ENCODE peak calls at places on chromosomes 3 and 15, in eight cellular contexts. One of them, this sample, is unnamed.

GRCh38 chr3:159854500-159855124 is 134.0 kb upstream of the IL12A start:
- DNase-seq in brain microvascular endothelial cell: peak; percentile 93
- DNase-seq in CD8-positive, alpha-beta T cell: no peak
- DNase-seq in left lung: no peak
- DNase-seq in SJSA1: peak; percentile 90
- DNase-seq in H1: no peak
- DNase-seq in IMR-90: peak; percentile 97
- DNase-seq in HL-60: no peak
- DNase-seq in this sample: no peak

GRCh38 chr3:53650424-53650823 is 156.0 kb downstream of the CACNA1D start:
- DNase-seq in brain microvascular endothelial cell: no peak
- DNase-seq in CD8-positive, alpha-beta T cell: no peak
- DNase-seq in left lung: no peak
- DNase-seq in SJSA1: no peak
- DNase-seq in H1: no peak
- DNase-seq in IMR-90: no peak
- DNase-seq in HL-60: no peak
- DNase-seq in this sample: no peak

GRCh38 chr3:192727032-192727847 is at the start of gene FGF12:
- DNase-seq in brain microvascular endothelial cell: peak; percentile 4
- DNase-seq in CD8-positive, alpha-beta T cell: no peak
- DNase-seq in left lung: peak; percentile 33
- DNase-seq in SJSA1: peak; percentile 1
- DNase-seq in H1: peak; percentile 94
- DNase-seq in IMR-90: peak; percentile 0
- DNase-seq in HL-60: no peak
- DNase-seq in this sample: peak; percentile 83

GRCh38 chr3:106629215-106629832 is 747.9 kb upstream of the CCDC54 start:
- DNase-seq in brain microvascular endothelial cell: no peak
- DNase-seq in CD8-positive, alpha-beta T cell: no peak
- DNase-seq in left lung: no peak
- DNase-seq in SJSA1: no peak
- DNase-seq in H1: no peak
- DNase-seq in IMR-90: no peak
- DNase-seq in HL-60: no peak
- DNase-seq in this sample: no peak

GRCh38 chr3:99868438-99868723 is 50.7 kb downstream of the CMSS1 start:
- DNase-seq in brain microvascular endothelial cell: no peak
- DNase-seq in CD8-positive, alpha-beta T cell: peak; percentile 13
- DNase-seq in left lung: no peak
- DNase-seq in SJSA1: no peak
- DNase-seq in H1: no peak
- DNase-seq in IMR-90: peak; percentile 41
- DNase-seq in HL-60: no peak
- DNase-seq in this sample: no peak

GRCh38 chr3:195139091-195139875 is 131.7 kb downstream of the XXYLT1 start:
- DNase-seq in brain microvascular endothelial cell: no peak
- DNase-seq in CD8-positive, alpha-beta T cell: no peak
- DNase-seq in left lung: no peak
- DNase-seq in SJSA1: no peak
- DNase-seq in H1: no peak
- DNase-seq in IMR-90: no peak
- DNase-seq in HL-60: no peak
- DNase-seq in this sample: no peak

GRCh38 chr3:71087109-71088018 is 496.2 kb downstream of the FOXP1 start:
- DNase-seq in brain microvascular endothelial cell: peak; percentile 78
- DNase-seq in CD8-positive, alpha-beta T cell: peak; percentile 30
- DNase-seq in left lung: no peak
- DNase-seq in SJSA1: peak; percentile 49
- DNase-seq in H1: no peak
- DNase-seq in IMR-90: peak; percentile 51
- DNase-seq in HL-60: no peak
- DNase-seq in this sample: no peak

GRCh38 chr15:89419370-89419984 is 76.9 kb downstream of the RHCG start:
- DNase-seq in brain microvascular endothelial cell: peak; percentile 48
- DNase-seq in CD8-positive, alpha-beta T cell: peak; percentile 40
- DNase-seq in left lung: no peak
- DNase-seq in SJSA1: no peak
- DNase-seq in H1: peak; percentile 95
- DNase-seq in IMR-90: peak; percentile 27
- DNase-seq in HL-60: peak; percentile 36
- DNase-seq in this sample: no peak

GRCh38 chr3:16363636-16364035 is 98.6 kb downstream of the OXNAD1 start:
- DNase-seq in brain microvascular endothelial cell: no peak
- DNase-seq in CD8-positive, alpha-beta T cell: no peak
- DNase-seq in left lung: no peak
- DNase-seq in SJSA1: no peak
- DNase-seq in H1: no peak
- DNase-seq in IMR-90: no peak
- DNase-seq in HL-60: no peak
- DNase-seq in this sample: no peak

GRCh38 chr15:82014989-82015388 is 30.8 kb downstream of the MEX3B start:
- DNase-seq in brain microvascular endothelial cell: no peak
- DNase-seq in CD8-positive, alpha-beta T cell: no peak
- DNase-seq in left lung: no peak
- DNase-seq in SJSA1: no peak
- DNase-seq in H1: no peak
- DNase-seq in IMR-90: peak; percentile 4
- DNase-seq in HL-60: no peak
- DNase-seq in this sample: no peak

GRCh38 chr3:67296039-67296892 is 298.2 kb downstream of the KBTBD8 start:
- DNase-seq in brain microvascular endothelial cell: no peak
- DNase-seq in CD8-positive, alpha-beta T cell: no peak
- DNase-seq in left lung: no peak
- DNase-seq in SJSA1: no peak
- DNase-seq in H1: peak; percentile 47
- DNase-seq in IMR-90: no peak
- DNase-seq in HL-60: no peak
- DNase-seq in this sample: no peak

GRCh38 chr3:37255990-37256308 is 81.6 kb upstream of the LRRFIP2 start:
- DNase-seq in brain microvascular endothelial cell: no peak
- DNase-seq in CD8-positive, alpha-beta T cell: no peak
- DNase-seq in left lung: no peak
- DNase-seq in SJSA1: no peak
- DNase-seq in H1: no peak
- DNase-seq in IMR-90: no peak
- DNase-seq in HL-60: no peak
- DNase-seq in this sample: no peak

GRCh38 chr15:40010681-40011080 is 28.3 kb downstream of the SRP14 start:
- DNase-seq in brain microvascular endothelial cell: peak; percentile 53
- DNase-seq in CD8-positive, alpha-beta T cell: no peak
- DNase-seq in left lung: peak; percentile 46
- DNase-seq in SJSA1: no peak
- DNase-seq in H1: no peak
- DNase-seq in IMR-90: peak; percentile 82
- DNase-seq in HL-60: no peak
- DNase-seq in this sample: no peak

GRCh38 chr15:40014390-40014789 is 24.6 kb downstream of the SRP14 start:
- DNase-seq in brain microvascular endothelial cell: no peak
- DNase-seq in CD8-positive, alpha-beta T cell: no peak
- DNase-seq in left lung: no peak
- DNase-seq in SJSA1: no peak
- DNase-seq in H1: no peak
- DNase-seq in IMR-90: no peak
- DNase-seq in HL-60: no peak
- DNase-seq in this sample: no peak

GRCh38 chr15:40011303-40011702 is 27.7 kb downstream of the SRP14 start:
- DNase-seq in brain microvascular endothelial cell: no peak
- DNase-seq in CD8-positive, alpha-beta T cell: no peak
- DNase-seq in left lung: no peak
- DNase-seq in SJSA1: no peak
- DNase-seq in H1: no peak
- DNase-seq in IMR-90: no peak
- DNase-seq in HL-60: no peak
- DNase-seq in this sample: no peak

DNA sequence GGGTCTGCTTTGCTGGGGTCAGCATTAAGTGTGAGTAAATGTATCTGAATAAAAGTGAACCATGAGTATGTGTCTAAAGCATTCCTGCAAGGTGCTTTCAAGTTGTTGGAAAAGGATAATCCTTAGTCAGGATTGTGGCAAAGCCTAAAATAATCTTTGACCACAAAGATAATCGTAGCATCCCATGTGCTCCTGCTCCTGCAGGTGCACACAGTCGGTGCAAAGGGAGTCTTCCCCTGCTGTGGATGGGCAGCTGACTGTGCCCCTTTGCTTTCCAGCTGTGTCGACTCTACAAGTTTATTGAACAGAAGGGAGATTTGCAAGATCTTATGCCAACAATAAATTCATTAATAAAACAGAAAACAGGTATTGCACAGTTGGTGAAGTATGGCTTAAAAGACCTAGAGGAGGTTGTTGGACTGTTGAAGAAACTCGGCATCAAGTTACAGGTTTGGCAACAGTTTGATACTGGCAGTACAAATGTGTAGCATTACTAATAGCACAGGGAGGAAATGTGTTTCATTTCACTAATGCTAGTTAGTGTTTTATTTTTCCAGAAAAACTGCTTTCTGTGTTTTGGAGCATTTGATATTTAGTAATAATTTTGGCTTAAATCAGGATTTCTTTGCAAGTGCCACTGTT is 22.6 kb downstream of the SRP14 start:
- DNase-seq in brain microvascular endothelial cell: no peak
- DNase-seq in CD8-positive, alpha-beta T cell: no peak
- DNase-seq in left lung: no peak
- DNase-seq in SJSA1: no peak
- DNase-seq in H1: no peak
- DNase-seq in IMR-90: peak; percentile 72
- DNase-seq in HL-60: no peak
- DNase-seq in this sample: no peak
- H3K27ac ChIP-seq in brain microvascular endothelial cell: no peak overlapping the region
- H3K27ac ChIP-seq in CD8-positive, alpha-beta T cell: no peak overlapping the region
- H3K27ac ChIP-seq in left lung: no peak overlapping the region
- H3K27ac ChIP-seq in SJSA1: no peak overlapping the region
- H3K27ac ChIP-seq in H1: no peak overlapping the region
- H3K27ac ChIP-seq in IMR-90: no peak overlapping the region
- H3K27ac ChIP-seq in HL-60: no peak overlapping the region
- H3K27ac ChIP-seq in this sample: no peak overlapping the region

DNA sequence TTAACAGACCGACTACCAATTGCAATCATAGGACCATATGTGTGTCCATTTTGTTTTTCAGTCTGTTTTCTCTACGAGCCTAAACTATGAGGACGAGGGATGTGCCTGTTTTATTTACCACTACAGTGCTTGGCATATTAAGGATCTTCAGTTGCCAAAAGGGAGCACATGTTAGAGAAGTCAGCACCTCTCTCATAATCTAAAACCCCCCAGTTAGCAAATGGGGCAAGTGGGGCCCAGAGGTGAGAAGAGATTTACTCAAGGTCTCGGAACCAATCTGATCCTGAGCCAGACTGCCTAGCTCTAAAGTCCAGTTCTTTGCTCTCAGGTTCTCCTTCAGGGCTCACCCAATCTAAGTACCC is 578 bp upstream of the PODXL2 start:
- DNase-seq in brain microvascular endothelial cell: no peak
- DNase-seq in CD8-positive, alpha-beta T cell: no peak
- DNase-seq in left lung: no peak
- DNase-seq in SJSA1: no peak
- DNase-seq in H1: no peak
- DNase-seq in IMR-90: no peak
- DNase-seq in HL-60: no peak
- DNase-seq in this sample: no peak
- H3K4me3 ChIP-seq in brain microvascular endothelial cell: no peak overlapping the region
- H3K4me3 ChIP-seq in CD8-positive, alpha-beta T cell: no peak overlapping the region
- H3K4me3 ChIP-seq in left lung: no peak overlapping the region
- H3K4me3 ChIP-seq in SJSA1: no peak overlapping the region
- H3K4me3 ChIP-seq in H1: no peak overlapping the region
- H3K4me3 ChIP-seq in IMR-90: no peak overlapping the region
- H3K4me3 ChIP-seq in HL-60: no peak overlapping the region
- H3K4me3 ChIP-seq in this sample: peak overlapping the region; percentile 42

DNA sequence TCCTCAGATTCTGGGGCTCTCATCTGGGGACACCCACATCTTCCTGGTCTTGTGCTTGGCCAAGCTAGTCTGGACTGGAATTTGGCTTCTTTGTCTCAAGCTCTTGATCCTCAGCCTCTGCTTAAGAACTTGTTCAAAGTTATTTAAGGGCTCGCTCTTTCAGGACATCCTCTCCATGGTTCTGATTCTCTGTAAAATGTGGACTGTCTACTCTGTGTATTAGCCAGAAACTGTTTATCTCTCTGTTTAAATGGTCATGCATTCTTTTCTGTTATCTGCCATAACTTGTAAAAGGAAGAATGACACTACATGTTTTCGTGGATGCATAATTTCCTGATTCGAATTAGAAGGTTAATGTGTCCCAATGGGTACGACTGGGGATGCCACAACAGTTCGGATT is 79.4 kb downstream of the COL6A5 start:
- DNase-seq in brain microvascular endothelial cell: no peak
- DNase-seq in CD8-positive, alpha-beta T cell: no peak
- DNase-seq in left lung: no peak
- DNase-seq in SJSA1: no peak
- DNase-seq in H1: no peak
- DNase-seq in IMR-90: no peak
- DNase-seq in HL-60: no peak
- DNase-seq in this sample: no peak
- H3K27me3 ChIP-seq in brain microvascular endothelial cell: no peaks in the 10 kb centered on the region
- H3K27me3 ChIP-seq in CD8-positive, alpha-beta T cell: no peaks in the 10 kb centered on the region
- H3K27me3 ChIP-seq in left lung: no peaks in the 10 kb centered on the region
- H3K27me3 ChIP-seq in SJSA1: peaks cover 17% of the 10 kb centered on the region
- H3K27me3 ChIP-seq in H1: no peaks in the 10 kb centered on the region
- H3K27me3 ChIP-seq in IMR-90: no peaks in the 10 kb centered on the region
- H3K27me3 ChIP-seq in HL-60: peaks cover 8% of the 10 kb centered on the region
- H3K27me3 ChIP-seq in this sample: no peaks in the 10 kb centered on the region

GRCh38 chr3:154992655-154993054 is 87.5 kb upstream of the MME start:
- DNase-seq in brain microvascular endothelial cell: no peak
- DNase-seq in CD8-positive, alpha-beta T cell: no peak
- DNase-seq in left lung: no peak
- DNase-seq in SJSA1: no peak
- DNase-seq in H1: no peak
- DNase-seq in IMR-90: no peak
- DNase-seq in HL-60: no peak
- DNase-seq in this sample: no peak
- H3K27ac ChIP-seq in brain microvascular endothelial cell: no peak overlapping the region
- H3K27ac ChIP-seq in CD8-positive, alpha-beta T cell: no peak overlapping the region
- H3K27ac ChIP-seq in left lung: no peak overlapping the region
- H3K27ac ChIP-seq in SJSA1: no peak overlapping the region
- H3K27ac ChIP-seq in H1: no peak overlapping the region
- H3K27ac ChIP-seq in IMR-90: no peak overlapping the region
- H3K27ac ChIP-seq in HL-60: no peak overlapping the region
- H3K27ac ChIP-seq in this sample: no peak overlapping the region

This sample was measured in dorsolateral prefrontal cortex.